ENCODE peak calls at places on chromosome X, in five cellular contexts. O is AG04450, C is lung, R is pancreas, X is tibial artery. F is an unnamed sample.

GRCh38 chrX:101668143-101668542 is 8.5 kb upstream of the ARMCX2 start:
- DNase-seq in O (no peak), C (no peak), R (no peak), X (no peak), F (no peak)

GRCh38 chrX:18755651-18756050 is 48.2 kb downstream of the PPEF1 start:
- DNase-seq in O (no peak), C (no peak), R (no peak), X (no peak), F (no peak)

GRCh38 chrX:6985537-6985936 is 162.0 kb upstream of the STS start:
- DNase-seq in O (no peak), C (no peak), R (no peak), X (no peak), F (no peak)

GRCh38 chrX:72340572-72340971 is 34.9 kb upstream of the CITED1 start:
- DNase-seq in O (no peak), C (no peak), R (no peak), X (no peak), F (no peak)

GRCh38 chrX:3811331-3812311 is 98.2 kb upstream of the PRKX start:
- DNase-seq in O (no peak), C (no peak), R (peak; percentile 6), X (no peak), F (peak; percentile 54)

GRCh38 chrX:112818114-112819012 is 22.3 kb downstream of the AMOT start:
- DNase-seq in O (no peak), C (no peak), R (no peak), X (no peak), F (peak; percentile 72)

GRCh38 chrX:45628041-45628440 is 427.4 kb upstream of the DIPK2B start:
- DNase-seq in O (no peak), C (no peak), R (no peak), X (no peak), F (no peak)

GRCh38 chrX:67545772-67546495 is 2.1 kb downstream of the AR start:
- DNase-seq in O (no peak), C (no peak), R (no peak), X (peak; percentile 62), F (peak; percentile 64)

GRCh38 chrX:114976321-114976720 is 41.1 kb downstream of the IL13RA2 start:
- DNase-seq in O (no peak), C (no peak), R (no peak), X (no peak), F (no peak)

GRCh38 chrX:44155126-44155525 is 181.9 kb upstream of the NDP start:
- DNase-seq in O (no peak), C (no peak), R (no peak), X (no peak), F (no peak)

GRCh38 chrX:119734897-119735339 is 23.5 kb upstream of the SOWAHD start:
- DNase-seq in O (no peak), C (peak; percentile 35), R (no peak), X (peak; percentile 70), F (no peak)

GRCh38 chrX:150196300-150196699 is 166.8 kb upstream of the MAMLD1 start:
- DNase-seq in O (no peak), C (no peak), R (no peak), X (no peak), F (peak; percentile 61)

GRCh38 chrX:11757729-11758399 is at the start of gene MSL3:
- DNase-seq in O (no peak), C (peak; percentile 53), R (peak; percentile 46), X (peak; percentile 79), F (peak; percentile 78)

GRCh38 chrX:21225643-21226042 is 148.6 kb upstream of the CNKSR2 start:
- DNase-seq in O (no peak), C (no peak), R (no peak), X (no peak), F (no peak)

GRCh38 chrX:17674611-17675010 is 62.7 kb upstream of the SCML1 start:
- DNase-seq in O (no peak), C (no peak), R (no peak), X (no peak), F (no peak)

GRCh38 chrX:123665197-123665596 is 67.7 kb downstream of the THOC2 start:
- DNase-seq in O (no peak), C (no peak), R (no peak), X (no peak), F (no peak)

GRCh38 chrX:14015294-14015693 is 14.4 kb downstream of the GEMIN8 start:
- DNase-seq in O (no peak), C (no peak), R (no peak), X (no peak), F (no peak)

GRCh38 chrX:140866446-140866845 is 135.9 kb upstream of the SPANXB1 start:
- DNase-seq in O (no peak), C (no peak), R (no peak), X (no peak), F (no peak)

GRCh38 chrX:145552643-145553042 is 265.0 kb upstream of the SLITRK2 start:
- DNase-seq in O (no peak), C (no peak), R (no peak), X (no peak), F (no peak)

GRCh38 chrX:55907968-55908607 is 190.5 kb downstream of the RRAGB start:
- DNase-seq in O (no peak), C (peak; percentile 48), R (peak; percentile 41), X (peak; percentile 70), F (peak; percentile 88)

GRCh38 chrX:74853255-74853654 is 72.0 kb downstream of the NEXMIF start:
- DNase-seq in O (no peak), C (no peak), R (no peak), X (no peak), F (no peak)

DNA sequence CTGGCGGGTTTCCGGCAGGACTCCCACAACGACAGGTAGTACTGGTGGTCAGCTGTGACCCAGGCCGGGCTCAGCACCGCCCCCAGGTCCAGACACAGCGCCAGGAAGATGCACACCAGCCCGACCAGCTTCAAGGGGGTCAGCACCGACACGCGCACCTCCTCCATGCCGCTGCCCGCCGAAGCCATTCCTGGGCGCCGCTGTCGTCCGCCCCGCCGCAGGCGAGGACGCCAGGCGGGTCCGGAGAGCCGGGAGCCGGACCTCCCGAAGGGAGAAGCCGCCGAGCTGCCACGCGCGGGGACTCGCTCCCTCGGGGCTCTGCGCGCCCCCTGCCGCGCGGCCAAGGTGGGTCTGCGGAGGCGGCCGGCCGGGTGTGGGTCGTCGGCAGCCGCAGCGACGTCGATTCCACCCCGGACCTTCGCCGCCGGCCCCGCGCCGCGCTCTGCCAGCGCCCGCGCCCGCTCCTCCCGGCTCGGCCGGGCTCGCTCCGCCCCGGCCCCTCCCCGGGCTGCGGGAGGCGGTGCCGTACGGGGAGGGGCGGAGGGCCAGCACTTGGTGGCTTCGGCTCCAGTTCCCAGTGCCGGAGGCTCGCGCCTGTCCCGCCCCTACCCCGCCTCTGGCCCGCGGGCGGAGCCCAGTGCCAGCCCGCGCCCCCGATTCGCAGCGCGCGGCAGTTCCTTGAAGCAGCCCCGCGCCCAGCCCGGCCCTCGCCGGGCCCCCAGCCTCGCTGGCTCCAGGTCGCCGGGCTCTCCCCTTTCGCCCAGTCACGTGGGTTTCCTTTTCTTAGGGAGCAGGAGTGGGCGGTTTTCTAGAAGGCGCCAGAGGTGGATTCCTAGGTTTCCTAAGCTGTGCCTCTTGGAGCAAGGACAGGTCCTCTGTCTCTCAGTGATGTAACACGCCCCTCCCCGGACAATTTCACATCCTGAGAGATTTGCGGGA is at the start of gene TMEM47:
- DNase-seq in O (peak; percentile 21), C (peak; percentile 38), R (peak; percentile 69), X (peak; percentile 86), F (peak; percentile 97)
- H3K4me3 ChIP-seq in O (peak within 1 kb of the TSS; percentile 76), C (peak within 1 kb of the TSS; percentile 56), R (peak within 1 kb of the TSS; percentile 49), X (peak within 1 kb of the TSS; percentile 61), F (peak within 1 kb of the TSS; percentile 90)

GRCh38 chrX:12890467-12890866 is 16.0 kb upstream of the TLR8 start:
- DNase-seq in O (no peak), C (no peak), R (no peak), X (no peak), F (no peak)

GRCh38 chrX:12886545-12886944 is 19.7 kb downstream of the TLR7 start:
- DNase-seq in O (no peak), C (no peak), R (no peak), X (no peak), F (no peak)

GRCh38 chrX:12885508-12885907 is 18.6 kb downstream of the TLR7 start:
- DNase-seq in O (no peak), C (no peak), R (no peak), X (no peak), F (no peak)

GRCh38 chrX:12887141-12887540 is 19.3 kb upstream of the TLR8 start:
- DNase-seq in O (no peak), C (no peak), R (no peak), X (no peak), F (no peak)

GRCh38 chrX:12887767-12888166 is 18.7 kb upstream of the TLR8 start:
- DNase-seq in O (no peak), C (no peak), R (no peak), X (no peak), F (no peak)
- H3K27me3 ChIP-seq in O (no peaks in the 10 kb centered on the region), C (peaks cover 19% of the 10 kb centered on the region), R (peaks cover 13% of the 10 kb centered on the region), X (no peaks in the 10 kb centered on the region), F (no peaks in the 10 kb centered on the region)

GRCh38 chrX:9141496-9141895 is 107.6 kb upstream of the FAM9B start:
- DNase-seq in O (peak; percentile 34), C (no peak), R (no peak), X (no peak), F (no peak)

GRCh38 chrX:9147631-9148189 is 113.8 kb upstream of the FAM9B start:
- DNase-seq in O (no peak), C (no peak), R (no peak), X (no peak), F (peak; percentile 69)

GRCh38 chrX:9146657-9147056 is 112.7 kb upstream of the FAM9B start:
- DNase-seq in O (no peak), C (no peak), R (no peak), X (no peak), F (no peak)

GRCh38 chrX:9147086-9147485 is 113.2 kb upstream of the FAM9B start:
- DNase-seq in O (no peak), C (no peak), R (no peak), X (no peak), F (no peak)

DNA sequence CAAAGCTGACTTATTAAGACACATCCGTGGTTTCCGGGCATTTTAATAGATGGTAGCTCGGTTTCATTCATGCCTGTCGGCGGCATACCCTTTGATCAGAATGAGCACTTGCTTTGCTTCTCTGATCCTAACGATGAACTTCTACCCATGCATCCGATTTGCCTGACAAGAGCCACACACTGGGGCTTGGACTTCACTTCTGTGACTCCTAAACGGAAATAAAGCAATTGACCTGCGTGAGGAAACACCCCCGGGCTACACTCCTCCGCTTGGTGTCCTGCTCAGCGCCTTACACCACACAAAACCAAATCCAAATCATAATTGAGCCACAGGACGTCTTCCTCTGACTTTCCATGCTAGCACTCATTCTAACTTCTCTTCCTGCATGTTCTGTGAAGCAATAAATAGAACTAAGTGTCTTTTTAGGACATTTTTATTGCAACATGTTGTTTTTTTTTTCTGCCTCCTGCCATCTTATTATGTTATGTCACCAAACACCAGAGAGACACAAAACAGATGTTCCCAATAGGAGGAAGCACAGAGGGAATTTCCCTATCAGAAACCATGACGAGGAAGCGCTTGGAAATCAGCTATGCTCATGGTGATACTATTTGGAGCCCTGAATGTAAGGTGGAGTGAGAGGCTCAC is 110.8 kb upstream of the FAM9B start:
- DNase-seq in O (no peak), C (no peak), R (no peak), X (no peak), F (no peak)
- H3K4me3 ChIP-seq in O (no peak overlapping the region), C (no peak overlapping the region), R (no peak overlapping the region), X (no peak overlapping the region), F (no peak overlapping the region)

DNA sequence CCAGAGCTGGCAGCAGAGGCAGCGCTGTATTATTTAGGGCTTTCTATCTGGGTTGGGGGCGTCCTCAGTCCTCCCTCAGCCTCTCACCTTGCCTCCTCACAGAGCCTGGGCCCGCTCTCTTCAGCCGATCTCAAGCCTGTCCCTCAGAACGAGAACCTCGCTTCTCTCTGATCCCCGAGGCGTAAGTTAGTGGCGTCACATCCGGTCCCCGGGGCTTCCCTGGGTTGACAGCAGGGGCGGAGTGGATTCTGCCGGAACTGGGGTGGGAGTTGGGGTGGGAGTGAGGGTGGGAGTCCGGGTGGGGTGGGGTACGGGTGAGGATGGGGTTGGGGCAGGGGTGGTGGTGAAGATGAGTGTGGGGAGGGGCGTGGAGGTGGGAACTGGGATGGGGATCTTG is at the start of gene MAGEA10:
- DNase-seq in O (no peak), C (no peak), R (no peak), X (no peak), F (no peak)
- H3K27me3 ChIP-seq in O (no peaks in the 10 kb centered on the region), C (no peaks in the 10 kb centered on the region), R (peaks cover 18% of the 10 kb centered on the region), X (no peaks in the 10 kb centered on the region), F (no peaks in the 10 kb centered on the region)

F was measured in endodermal cell.